ENCODE peak calls at places on chromosomes 7 and 10, in five cellular contexts. G is left lung, J is uterus, X is heart right ventricle, A is psoas muscle. M is an unnamed sample.
A peak's percentile ranks its signal among the peaks of the same experiment; 100 is the strongest.

GRCh38 chr10:129719889-129720590 is 244.0 kb downstream of the EBF3 start:
- DNase-seq in G (no peak), J (no peak), X (no peak), A (no peak), M (no peak)

GRCh38 chr10:1069680-1070079 is 13.5 kb downstream of the WDR37 start:
- DNase-seq in G (no peak), J (no peak), X (no peak), A (no peak), M (no peak)

GRCh38 chr10:115171392-115171960 is 78.3 kb downstream of the ATRNL1 start:
- DNase-seq in G (no peak), J (no peak), X (no peak), A (no peak), M (no peak)

GRCh38 chr10:2980791-2981360 is 86.5 kb upstream of the PFKP start:
- DNase-seq in G (no peak), J (no peak), X (no peak), A (no peak), M (no peak)

GRCh38 chr7:77439572-77439971 is 23.4 kb upstream of the GSAP start:
- DNase-seq in G (no peak), J (no peak), X (no peak), A (peak; percentile 61), M (no peak)

GRCh38 chr10:24554036-24554435 is 169.7 kb downstream of the ARHGAP21 start:
- DNase-seq in G (no peak), J (no peak), X (no peak), A (no peak), M (no peak)

GRCh38 chr10:44978570-44979280 is at the start of gene DEPP1:
- DNase-seq in G (peak; percentile 87), J (peak; percentile 92), X (peak; percentile 90), A (peak; percentile 96), M (peak; percentile 92)

GRCh38 chr7:51227861-51228260 is 88.7 kb downstream of the COBL start:
- DNase-seq in G (no peak), J (no peak), X (no peak), A (no peak), M (no peak)

GRCh38 chr7:48295572-48295971 is 124.3 kb downstream of the ABCA13 start:
- DNase-seq in G (no peak), J (no peak), X (no peak), A (no peak), M (no peak)

GRCh38 chr10:24350111-24350921 is 141.4 kb downstream of the KIAA1217 start:
- DNase-seq in G (no peak), J (no peak), X (no peak), A (no peak), M (no peak)

GRCh38 chr7:115195208-115195607 is 273.3 kb downstream of the MDFIC start:
- DNase-seq in G (no peak), J (no peak), X (no peak), A (no peak), M (no peak)

GRCh38 chr7:100863406-100863950 is 3.7 kb upstream of the TRIP6 start:
- DNase-seq in G (no peak), J (no peak), X (no peak), A (peak; percentile 18), M (no peak)

GRCh38 chr7:156693627-156694026 is 53.1 kb downstream of the RNF32 start:
- DNase-seq in G (no peak), J (no peak), X (no peak), A (no peak), M (no peak)

GRCh38 chr7:524800-525199 is 5.2 kb upstream of the PDGFA start:
- DNase-seq in G (no peak), J (no peak), X (peak; percentile 6), A (no peak), M (no peak)

GRCh38 chr7:50781371-50781770 is 1.3 kb downstream of the GRB10 start:
- DNase-seq in G (no peak), J (no peak), X (no peak), A (no peak), M (no peak)

GRCh38 chr7:33722383-33723096 is 182.8 kb upstream of the BMPER start:
- DNase-seq in G (no peak), J (no peak), X (no peak), A (peak; percentile 84), M (no peak)

GRCh38 chr7:51351661-51352060 is 35.1 kb upstream of the COBL start:
- DNase-seq in G (no peak), J (no peak), X (no peak), A (no peak), M (no peak)

GRCh38 chr7:14759785-14760184 is 142.8 kb downstream of the DGKB start:
- DNase-seq in G (no peak), J (no peak), X (no peak), A (no peak), M (no peak)

GRCh38 chr7:103777440-103777839 is 212.0 kb downstream of the RELN start:
- DNase-seq in G (no peak), J (no peak), X (no peak), A (no peak), M (no peak)

GRCh38 chr10:52805414-52806285 is 33.1 kb upstream of the MBL2 start:
- DNase-seq in G (no peak), J (no peak), X (no peak), A (no peak), M (no peak)

GRCh38 chr7:140639366-140640053 is 1.1 kb downstream of the DENND2A start:
- DNase-seq in G (no peak), J (peak; percentile 62), X (peak; percentile 38), A (peak; percentile 76), M (peak; percentile 75)

GRCh38 chr7:3439333-3440030 is 138.4 kb downstream of the SDK1 start:
- DNase-seq in G (no peak), J (no peak), X (no peak), A (no peak), M (no peak)

GRCh38 chr10:58028597-58029366 is 238.9 kb downstream of the IPMK start:
- DNase-seq in G (no peak), J (no peak), X (no peak), A (no peak), M (no peak)

GRCh38 chr10:108112218-108112617 is 947.7 kb upstream of the SORCS1 start:
- DNase-seq in G (no peak), J (no peak), X (no peak), A (no peak), M (no peak)

GRCh38 chr7:122092964-122093797 is 50.9 kb downstream of the AASS start:
- DNase-seq in G (no peak), J (peak; percentile 39), X (peak; percentile 9), A (peak; percentile 52), M (peak; percentile 68)

DNA sequence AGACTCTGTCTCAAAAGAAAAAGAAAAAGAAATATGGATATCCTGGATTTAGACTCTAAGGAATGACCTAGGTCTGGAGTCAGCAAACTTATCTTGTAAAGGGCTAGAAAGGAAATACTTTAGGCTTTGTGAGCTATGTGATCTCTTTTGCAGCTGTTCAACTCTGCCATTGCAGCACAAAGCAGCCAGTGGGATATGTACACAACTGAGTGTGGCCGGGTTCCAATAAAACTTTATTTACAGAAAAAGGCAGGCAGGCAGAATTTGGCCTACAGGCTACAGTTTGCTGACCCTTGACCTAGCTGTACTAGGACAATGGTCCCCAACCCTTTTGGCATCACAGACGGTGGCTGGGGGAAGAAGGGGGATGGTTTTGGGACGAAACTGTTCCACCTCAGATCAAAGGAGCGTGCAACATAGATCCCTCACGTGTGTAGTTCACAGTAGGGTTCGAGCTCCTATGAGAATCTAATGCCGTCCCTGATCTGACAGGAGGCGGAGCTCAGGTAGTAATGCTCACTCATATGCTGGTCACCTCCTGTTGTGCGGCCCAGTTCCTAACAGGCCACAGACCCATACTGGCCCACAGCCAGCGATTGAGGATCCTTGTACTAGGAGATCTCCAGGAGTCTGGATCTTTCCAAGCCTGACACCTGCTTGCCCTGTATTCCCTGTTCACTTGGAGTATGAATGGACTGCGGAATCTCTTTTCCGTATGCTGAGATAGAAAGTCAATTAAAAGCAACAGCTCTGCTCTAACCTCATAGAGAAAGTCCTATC is 63.0 kb downstream of the CUL1 start:
- DNase-seq in G (no peak), J (no peak), X (no peak), A (no peak), M (no peak)
- H3K36me3 ChIP-seq in G (peaks cover 83% of the 10 kb centered on the region), J (no peaks in the 10 kb centered on the region), X (peaks cover 96% of the 10 kb centered on the region), A (peaks cover 96% of the 10 kb centered on the region), M (peaks cover 58% of the 10 kb centered on the region)

GRCh38 chr7:2263176-2263575 is 21.1 kb downstream of the NUDT1 start:
- DNase-seq in G (no peak), J (no peak), X (no peak), A (no peak), M (no peak)
- H3K36me3 ChIP-seq in G (peaks cover 34% of the 10 kb centered on the region), J (no peaks in the 10 kb centered on the region), X (peaks cover 22% of the 10 kb centered on the region), A (peaks cover 6% of the 10 kb centered on the region), M (peaks cover 45% of the 10 kb centered on the region)

GRCh38 chr7:16688249-16688648 is 42.3 kb downstream of the BZW2 start:
- DNase-seq in G (no peak), J (no peak), X (no peak), A (no peak), M (no peak)
- H3K36me3 ChIP-seq in G (peaks cover 30% of the 10 kb centered on the region), J (no peaks in the 10 kb centered on the region), X (peaks cover 100% of the 10 kb centered on the region), A (peaks cover 84% of the 10 kb centered on the region), M (peaks cover 44% of the 10 kb centered on the region)

GRCh38 chr7:118186491-118186890 is 2.5 kb downstream of the LSM8 start:
- DNase-seq in G (no peak), J (no peak), X (no peak), A (no peak), M (no peak)
- H3K36me3 ChIP-seq in G (peaks cover 40% of the 10 kb centered on the region), J (no peaks in the 10 kb centered on the region), X (peaks cover 52% of the 10 kb centered on the region), A (peaks cover 42% of the 10 kb centered on the region), M (peaks cover 30% of the 10 kb centered on the region)

GRCh38 chr7:44482502-44483485 is 7.7 kb downstream of the NUDCD3 start:
- DNase-seq in G (no peak), J (no peak), X (no peak), A (no peak), M (no peak)

GRCh38 chr7:44477063-44477830 is 13.2 kb downstream of the NUDCD3 start:
- DNase-seq in G (no peak), J (peak; percentile 37), X (peak; percentile 24), A (peak; percentile 71), M (no peak)

GRCh38 chr7:44473295-44473694 is 17.2 kb downstream of the NUDCD3 start:
- DNase-seq in G (no peak), J (no peak), X (no peak), A (no peak), M (no peak)

DNA sequence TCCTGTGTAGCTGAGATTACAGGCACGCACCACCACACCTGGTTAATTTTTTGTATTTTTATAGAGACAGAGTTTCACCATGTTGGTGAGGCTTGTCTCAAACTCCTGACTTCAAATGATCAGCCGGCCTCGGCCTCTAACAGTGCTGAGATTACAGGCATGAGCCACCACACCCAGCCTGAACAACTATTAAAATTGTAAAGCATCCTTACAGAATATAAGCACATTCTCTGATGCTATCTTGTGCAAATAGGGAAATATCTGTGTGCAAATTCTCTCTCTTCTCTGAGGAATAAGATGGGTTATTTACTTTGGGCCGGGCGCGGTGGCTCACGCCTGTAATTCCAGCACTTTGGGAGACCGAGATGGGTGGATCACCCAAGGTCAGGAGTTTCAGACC is 12.5 kb downstream of the NUDCD3 start:
- DNase-seq in G (no peak), J (no peak), X (no peak), A (no peak), M (no peak)
- H3K36me3 ChIP-seq in G (peaks cover 76% of the 10 kb centered on the region), J (no peaks in the 10 kb centered on the region), X (peaks cover 91% of the 10 kb centered on the region), A (peaks cover 62% of the 10 kb centered on the region), M (peaks cover 58% of the 10 kb centered on the region)

M was measured in suprapubic skin.